ENCODE peak calls at places on chromosomes 2 and 18, in seven cellular contexts. One of them, this sample, is unnamed.

GRCh38 chr2:45823723-45824206 is 172.3 kb downstream of the PRKCE start:
- DNase-seq in PC-3: peak
- DNase-seq in tibial nerve: no peak
- DNase-seq in breast epithelium: peak
- DNase-seq in AG04450: no peak
- DNase-seq in neural progenitor cell: peak
- DNase-seq in Calu3: no peak
- DNase-seq in this sample: peak

GRCh38 chr2:218694405-218695145 is 16.1 kb upstream of the TTLL4 start:
- DNase-seq in PC-3: no peak
- DNase-seq in tibial nerve: no peak
- DNase-seq in breast epithelium: no peak
- DNase-seq in AG04450: no peak
- DNase-seq in neural progenitor cell: peak
- DNase-seq in Calu3: no peak
- DNase-seq in this sample: no peak

GRCh38 chr2:231692847-231693246 is 15.5 kb upstream of the PTMA start:
- DNase-seq in PC-3: no peak
- DNase-seq in tibial nerve: no peak
- DNase-seq in breast epithelium: no peak
- DNase-seq in AG04450: no peak
- DNase-seq in neural progenitor cell: no peak
- DNase-seq in Calu3: no peak
- DNase-seq in this sample: no peak

GRCh38 chr2:187461294-187462261 is 13.5 kb upstream of the CALCRL start:
- DNase-seq in PC-3: no peak
- DNase-seq in tibial nerve: no peak
- DNase-seq in breast epithelium: no peak
- DNase-seq in AG04450: no peak
- DNase-seq in neural progenitor cell: peak
- DNase-seq in Calu3: no peak
- DNase-seq in this sample: no peak

GRCh38 chr18:62744076-62744705 is 28.9 kb downstream of the PHLPP1 start:
- DNase-seq in PC-3: peak
- DNase-seq in tibial nerve: no peak
- DNase-seq in breast epithelium: no peak
- DNase-seq in AG04450: no peak
- DNase-seq in neural progenitor cell: no peak
- DNase-seq in Calu3: no peak
- DNase-seq in this sample: no peak

GRCh38 chr2:230879271-230879882 is 14.6 kb downstream of the ITM2C start:
- DNase-seq in PC-3: no peak
- DNase-seq in tibial nerve: no peak
- DNase-seq in breast epithelium: no peak
- DNase-seq in AG04450: no peak
- DNase-seq in neural progenitor cell: no peak
- DNase-seq in Calu3: no peak
- DNase-seq in this sample: no peak

GRCh38 chr2:46023165-46023854 is 273.9 kb upstream of the EPAS1 start:
- DNase-seq in PC-3: no peak
- DNase-seq in tibial nerve: no peak
- DNase-seq in breast epithelium: no peak
- DNase-seq in AG04450: no peak
- DNase-seq in neural progenitor cell: no peak
- DNase-seq in Calu3: no peak
- DNase-seq in this sample: no peak

GRCh38 chr2:240499309-240500301 is 58.2 kb downstream of the ANKMY1 start:
- DNase-seq in PC-3: no peak
- DNase-seq in tibial nerve: no peak
- DNase-seq in breast epithelium: no peak
- DNase-seq in AG04450: no peak
- DNase-seq in neural progenitor cell: no peak
- DNase-seq in Calu3: no peak
- DNase-seq in this sample: no peak

GRCh38 chr2:231300020-231300721 is 95.3 kb upstream of the B3GNT7 start:
- DNase-seq in PC-3: peak
- DNase-seq in tibial nerve: no peak
- DNase-seq in breast epithelium: no peak
- DNase-seq in AG04450: no peak
- DNase-seq in neural progenitor cell: no peak
- DNase-seq in Calu3: no peak
- DNase-seq in this sample: peak

GRCh38 chr2:141534671-141535359 is 596.0 kb downstream of the LRP1B start:
- DNase-seq in PC-3: no peak
- DNase-seq in tibial nerve: no peak
- DNase-seq in breast epithelium: no peak
- DNase-seq in AG04450: no peak
- DNase-seq in neural progenitor cell: no peak
- DNase-seq in Calu3: no peak
- DNase-seq in this sample: no peak

GRCh38 chr18:23812566-23813440 is 123.5 kb downstream of the LAMA3 start:
- DNase-seq in PC-3: peak
- DNase-seq in tibial nerve: no peak
- DNase-seq in breast epithelium: no peak
- DNase-seq in AG04450: no peak
- DNase-seq in neural progenitor cell: no peak
- DNase-seq in Calu3: no peak
- DNase-seq in this sample: peak

GRCh38 chr2:187511356-187512315 is 42.6 kb downstream of the TFPI start:
- DNase-seq in PC-3: no peak
- DNase-seq in tibial nerve: no peak
- DNase-seq in breast epithelium: no peak
- DNase-seq in AG04450: no peak
- DNase-seq in neural progenitor cell: no peak
- DNase-seq in Calu3: no peak
- DNase-seq in this sample: no peak

DNA sequence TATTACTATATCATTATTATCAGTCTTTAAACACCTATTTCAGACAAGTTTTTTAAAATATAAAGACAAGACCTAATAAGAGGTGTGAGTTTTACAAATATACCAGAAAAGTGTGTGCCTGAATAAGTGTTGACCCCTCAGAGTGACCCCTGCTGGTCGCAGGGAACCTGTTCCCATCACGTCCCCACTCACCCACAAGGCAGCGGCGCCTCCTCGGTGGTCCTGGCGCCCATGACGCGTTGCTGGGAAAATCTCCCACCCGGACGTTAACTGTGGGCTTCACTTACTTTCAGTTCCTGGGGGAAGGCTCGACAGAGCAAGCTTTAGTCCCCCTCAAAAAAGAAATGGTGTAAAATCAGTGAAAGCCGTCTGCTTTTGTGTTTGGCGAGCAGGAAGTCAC is 93.5 kb downstream of the TMEM18 start:
- DNase-seq in PC-3: no peak
- DNase-seq in tibial nerve: no peak
- DNase-seq in breast epithelium: no peak
- DNase-seq in AG04450: no peak
- DNase-seq in neural progenitor cell: no peak
- DNase-seq in Calu3: no peak
- DNase-seq in this sample: no peak
- TF ChIP-seq CTCF in PC-3: peak
- TF ChIP-seq CTCF in tibial nerve: no peak
- TF ChIP-seq CTCF in breast epithelium: no peak
- TF ChIP-seq CTCF in AG04450: no peak
- TF ChIP-seq CTCF in neural progenitor cell: peak
- TF ChIP-seq CTCF in Calu3: no peak
- TF ChIP-seq CTCF in this sample: no peak

DNA sequence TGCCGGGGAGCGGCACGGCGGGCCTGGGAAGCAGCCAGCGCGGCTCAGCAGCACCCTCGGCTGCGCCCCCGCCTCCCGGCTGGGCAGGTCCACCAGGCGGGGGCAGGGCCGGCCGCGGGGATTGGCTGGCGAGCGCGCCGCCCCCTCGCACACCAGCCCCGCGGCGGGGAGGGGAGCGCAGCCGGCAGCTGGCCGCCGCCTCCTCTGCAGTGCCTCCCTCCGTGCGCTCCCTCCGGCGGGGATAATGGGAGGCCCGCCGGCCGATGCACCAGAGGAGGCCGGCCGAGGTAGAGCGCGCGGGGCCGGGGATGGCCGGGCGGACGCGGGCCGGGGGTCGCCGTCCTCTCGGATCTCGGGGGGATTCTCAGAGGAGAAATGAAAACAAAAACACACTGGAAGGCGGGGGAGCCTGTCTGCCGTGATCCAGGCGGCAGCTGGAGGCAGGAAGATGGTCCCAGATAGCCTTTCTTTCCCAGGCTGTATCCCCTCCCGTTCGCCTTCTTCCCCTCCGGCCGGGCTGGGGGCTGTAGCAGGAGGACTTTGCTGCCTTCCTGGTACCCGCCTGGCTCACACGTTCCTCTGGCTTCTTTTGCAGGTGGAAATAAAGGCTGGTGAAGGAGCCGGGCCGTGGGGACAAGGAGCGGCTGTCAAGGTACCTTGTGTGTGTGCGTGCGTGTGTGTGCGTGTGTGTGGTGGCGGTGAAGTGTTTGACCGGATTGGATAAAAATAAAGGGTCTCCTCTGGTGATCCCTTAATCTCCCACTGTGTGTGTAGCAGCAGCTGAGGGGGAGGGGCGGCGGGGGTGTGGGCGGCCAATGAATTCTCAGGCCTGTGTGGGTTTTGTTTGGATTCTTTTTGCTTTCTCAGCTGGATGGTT is 18.0 kb downstream of the TET3 start:
- DNase-seq in PC-3: peak
- DNase-seq in tibial nerve: peak
- DNase-seq in breast epithelium: peak
- DNase-seq in AG04450: peak
- DNase-seq in neural progenitor cell: peak
- DNase-seq in Calu3: peak
- DNase-seq in this sample: no peak
- TF ChIP-seq CTCF in PC-3: no peak
- TF ChIP-seq CTCF in tibial nerve: no peak
- TF ChIP-seq CTCF in breast epithelium: no peak
- TF ChIP-seq CTCF in AG04450: no peak
- TF ChIP-seq CTCF in neural progenitor cell: no peak
- TF ChIP-seq CTCF in Calu3: no peak
- TF ChIP-seq CTCF in this sample: no peak

GRCh38 chr2:105786231-105787230 is 41.8 kb downstream of the NCK2 start:
- DNase-seq in PC-3: no peak
- DNase-seq in tibial nerve: no peak
- DNase-seq in breast epithelium: no peak
- DNase-seq in AG04450: no peak
- DNase-seq in neural progenitor cell: no peak
- DNase-seq in Calu3: no peak
- DNase-seq in this sample: no peak

GRCh38 chr2:105788670-105789290 is 44.1 kb downstream of the NCK2 start:
- DNase-seq in PC-3: no peak
- DNase-seq in tibial nerve: no peak
- DNase-seq in breast epithelium: no peak
- DNase-seq in AG04450: no peak
- DNase-seq in neural progenitor cell: no peak
- DNase-seq in Calu3: no peak
- DNase-seq in this sample: no peak

GRCh38 chr2:105789745-105790466 is 45.2 kb downstream of the NCK2 start:
- DNase-seq in PC-3: peak
- DNase-seq in tibial nerve: peak
- DNase-seq in breast epithelium: no peak
- DNase-seq in AG04450: peak
- DNase-seq in neural progenitor cell: no peak
- DNase-seq in Calu3: no peak
- DNase-seq in this sample: no peak

GRCh38 chr2:105785095-105785847 is 40.6 kb downstream of the NCK2 start:
- DNase-seq in PC-3: no peak
- DNase-seq in tibial nerve: no peak
- DNase-seq in breast epithelium: no peak
- DNase-seq in AG04450: no peak
- DNase-seq in neural progenitor cell: no peak
- DNase-seq in Calu3: no peak
- DNase-seq in this sample: no peak

DNA sequence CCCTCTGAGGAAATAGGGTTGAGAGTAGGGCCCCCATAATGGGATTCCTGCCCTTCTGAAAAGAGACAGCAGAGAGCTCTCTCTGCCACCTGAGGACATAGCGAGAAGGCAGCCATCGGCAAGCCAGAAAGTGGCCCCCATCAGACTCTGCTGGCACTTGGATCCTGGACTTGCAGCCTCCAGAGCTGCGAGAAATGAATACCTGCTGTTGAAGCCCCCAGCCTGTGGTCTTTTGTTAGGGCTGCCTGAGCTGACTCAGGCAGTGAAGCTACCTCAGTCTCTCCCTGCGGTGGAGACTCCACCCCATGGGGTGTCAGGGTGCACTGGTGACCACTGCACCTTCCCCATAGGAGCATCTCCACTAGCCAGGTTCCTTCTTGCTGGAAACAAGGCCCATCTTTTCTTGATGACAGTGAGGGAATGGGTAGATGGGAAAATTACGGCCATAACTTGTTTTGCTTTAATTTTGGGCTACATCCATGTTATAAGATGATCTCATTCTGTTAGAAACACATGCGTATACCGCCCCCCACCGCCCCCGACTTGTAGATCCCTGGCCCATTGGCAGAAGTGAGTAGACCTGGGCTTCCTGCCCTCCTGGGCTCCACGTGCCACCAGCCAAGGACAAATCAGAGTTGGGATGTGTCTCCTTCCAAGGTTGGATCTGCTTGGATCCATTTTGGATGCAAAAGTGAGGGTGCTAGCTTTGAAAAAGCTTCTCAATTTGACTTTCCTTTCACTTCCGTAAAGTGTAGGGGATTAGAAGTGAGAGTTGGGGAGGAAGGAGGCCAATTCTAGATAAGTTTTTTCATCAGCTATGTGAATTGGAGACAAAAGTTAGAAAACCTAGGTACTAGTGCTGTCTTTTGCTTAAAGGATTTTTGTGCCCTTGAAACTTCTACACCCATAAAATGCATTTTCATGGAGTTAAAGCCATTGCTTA is 42.9 kb downstream of the NCK2 start:
- DNase-seq in PC-3: peak
- DNase-seq in tibial nerve: no peak
- DNase-seq in breast epithelium: no peak
- DNase-seq in AG04450: no peak
- DNase-seq in neural progenitor cell: no peak
- DNase-seq in Calu3: no peak
- DNase-seq in this sample: no peak
- TF ChIP-seq CTCF in PC-3: peak
- TF ChIP-seq CTCF in tibial nerve: no peak
- TF ChIP-seq CTCF in breast epithelium: no peak
- TF ChIP-seq CTCF in AG04450: no peak
- TF ChIP-seq CTCF in neural progenitor cell: no peak
- TF ChIP-seq CTCF in Calu3: no peak
- TF ChIP-seq CTCF in this sample: peak

DNA sequence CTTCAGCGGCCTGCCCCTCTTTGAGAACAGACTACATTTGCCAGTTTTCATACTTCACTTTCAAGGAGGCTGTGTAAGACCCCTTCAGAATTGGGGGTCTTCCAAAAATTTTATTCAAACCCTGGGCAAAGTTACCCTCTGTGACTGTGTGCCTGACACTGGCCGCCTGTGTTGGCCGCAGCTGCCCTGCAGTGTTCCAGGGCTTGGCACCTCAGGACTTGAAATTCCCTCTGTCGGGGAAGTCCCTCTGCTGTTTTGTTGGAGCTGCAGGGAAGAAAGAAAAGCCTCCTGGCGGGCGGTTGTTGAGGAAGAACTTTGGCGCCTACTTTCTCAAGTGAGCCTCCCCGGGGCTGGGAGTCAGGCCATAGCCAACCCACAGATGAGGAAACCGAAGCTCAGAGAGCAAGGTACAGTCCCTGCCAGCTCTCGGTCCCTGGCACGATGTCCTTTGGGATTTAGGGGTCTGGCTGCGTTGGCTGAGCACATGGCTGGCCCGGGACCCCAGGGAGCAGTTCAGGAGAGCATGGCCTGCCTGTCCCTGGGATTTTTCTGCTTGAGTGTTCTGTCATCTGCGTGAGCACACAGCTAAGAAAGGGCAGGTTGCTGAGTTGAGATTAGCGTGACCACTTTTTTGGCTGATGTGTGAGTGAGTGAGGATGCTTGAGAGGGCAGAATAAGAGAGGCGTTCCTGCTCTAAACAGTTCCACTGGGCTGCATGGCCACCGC is 17.9 kb upstream of the ASB1 start:
- DNase-seq in PC-3: no peak
- DNase-seq in tibial nerve: no peak
- DNase-seq in breast epithelium: no peak
- DNase-seq in AG04450: no peak
- DNase-seq in neural progenitor cell: no peak
- DNase-seq in Calu3: no peak
- DNase-seq in this sample: no peak
- TF ChIP-seq CTCF in PC-3: no peak
- TF ChIP-seq CTCF in tibial nerve: no peak
- TF ChIP-seq CTCF in breast epithelium: no peak
- TF ChIP-seq CTCF in AG04450: no peak
- TF ChIP-seq CTCF in neural progenitor cell: no peak
- TF ChIP-seq CTCF in Calu3: no peak
- TF ChIP-seq CTCF in this sample: no peak